ENCODE peak calls at places on chromosomes 12 and 14, in eight cellular contexts. B is EL, X is fibroblast of gingiva, O is DMS53, R is aorta, W is mucosa of descending colon, H is HL-60, D is uterus. L is an unnamed sample.
A peak's percentile ranks its signal among the peaks of the same experiment; 100 is the strongest.

GRCh38 chr12:25557830-25558436 is 4.8 kb upstream of the LMNTD1 start:
- DNase-seq in R (no peak), D (no peak), O (peak; percentile 100), B (peak; percentile 62), H (peak; percentile 30), X (peak; percentile 49), W (no peak), L (peak; percentile 38)

GRCh38 chr12:54029529-54030441 is 1.5 kb downstream of the HOXC6 start:
- DNase-seq in D (no peak), O (no peak), B (no peak), X (no peak), R (no peak), W (no peak), H (no peak), L (no peak)

GRCh38 chr12:109111775-109112491 is 4.5 kb upstream of the ACACB start:
- DNase-seq in R (peak; percentile 89), B (peak; percentile 59), X (peak; percentile 47), W (peak; percentile 61), O (peak; percentile 73), H (peak; percentile 28), D (peak; percentile 70), L (peak; percentile 12)

GRCh38 chr14:60241091-60241490 is 7.9 kb upstream of the PPM1A start:
- DNase-seq in D (no peak), X (no peak), W (no peak), B (no peak), H (no peak), R (no peak), O (no peak), L (no peak)

GRCh38 chr12:54417712-54418440 is 1.2 kb downstream of the ITGA5 start:
- DNase-seq in B (peak; percentile 39), D (no peak), H (no peak), O (no peak), W (no peak), R (no peak), X (no peak), L (no peak)

GRCh38 chr12:124686885-124687694 is 119.7 kb upstream of the NCOR2 start:
- DNase-seq in B (no peak), O (no peak), H (no peak), D (no peak), W (no peak), X (no peak), R (no peak), L (no peak)

GRCh38 chr14:36504805-36505192 is 15.2 kb downstream of the NKX2-1 start:
- DNase-seq in R (no peak), O (peak; percentile 36), B (no peak), X (no peak), D (no peak), H (no peak), W (no peak), L (no peak)

GRCh38 chr12:45244561-45245348 is 28.9 kb downstream of the ANO6 start:
- DNase-seq in R (no peak), W (no peak), B (no peak), O (no peak), H (peak; percentile 21), X (peak; percentile 81), D (no peak), L (peak; percentile 86)

GRCh38 chr12:91854725-91855124 is 290.9 kb downstream of the BTG1 start:
- DNase-seq in R (no peak), H (no peak), O (no peak), D (no peak), X (peak; percentile 90), B (peak; percentile 2), W (no peak), L (no peak)

GRCh38 chr14:69115407-69116185 is 37.3 kb downstream of the DCAF5 start:
- DNase-seq in R (no peak), B (no peak), O (no peak), X (no peak), H (no peak), W (no peak), D (no peak), L (no peak)

GRCh38 chr14:55285048-55285652 is 13.9 kb downstream of the FBXO34 start:
- DNase-seq in W (no peak), H (no peak), R (no peak), B (peak; percentile 20), D (no peak), X (no peak), O (no peak), L (no peak)

GRCh38 chr12:6116481-6117021 is 7.9 kb downstream of the VWF start:
- DNase-seq in X (no peak), H (no peak), D (no peak), R (no peak), O (no peak), W (no peak), B (peak; percentile 58), L (no peak)

GRCh38 chr12:51076235-51076930 is 7.0 kb downstream of the CSRNP2 start:
- DNase-seq in O (no peak), X (no peak), B (no peak), R (no peak), H (peak; percentile 26), D (no peak), W (no peak), L (no peak)

GRCh38 chr14:88002421-88002820 is 2.5 kb upstream of the GPR65 start:
- DNase-seq in O (no peak), D (no peak), X (no peak), W (no peak), H (peak; percentile 89), R (no peak), B (no peak), L (peak; percentile 88)

GRCh38 chr14:87334997-87335675 is 657.8 kb downstream of the GALC start:
- DNase-seq in W (no peak), H (no peak), D (no peak), B (no peak), O (peak; percentile 4), R (no peak), X (peak; percentile 30), L (no peak)

GRCh38 chr14:102949801-102950451 is 27.5 kb downstream of the AMN start:
- DNase-seq in D (no peak), B (no peak), H (no peak), R (peak; percentile 85), W (peak; percentile 48), X (peak; percentile 77), O (no peak), L (no peak)

L was measured in MV-4-11.